ENCODE peak calls at places on chromosomes 1 and 21, in seven cellular contexts. H is progenitor cell of endocrine pancreas; W is mammary epithelial cell; U is left cardiac atrium; L is coronary artery; C is WTC11; Y is stimulated activated CD4-positive, alpha-beta T cell treated with anti-CD3 and anti-CD28 coated beads, Interleukin-4, amount 100 ng/mL, for 4 hours. S is an unnamed sample.

GRCh38 chr1:109490029-109490933 is 3.6 kb upstream of the CYB561D1 start:
- DNase-seq in H (peak), W (peak), U (peak), L (no peak), C (peak), Y (peak), S (peak)

GRCh38 chr1:112544753-112545152 is 36.0 kb downstream of the WNT2B start:
- DNase-seq in H (no peak), W (peak), U (no peak), L (no peak), C (no peak), Y (no peak), S (no peak)

GRCh38 chr21:31142600-31142999 is 104.3 kb upstream of the KRTAP19-8 start:
- DNase-seq in H (no peak), W (no peak), U (no peak), L (no peak), C (no peak), Y (peak), S (no peak)

GRCh38 chr1:2548068-2548589 is 8.0 kb upstream of the TNFRSF14 start:
- DNase-seq in H (peak), W (peak), U (peak), L (peak), C (peak), Y (peak), S (peak)

GRCh38 chr1:25669781-25670567 is 53.4 kb downstream of the MAN1C1 start:
- DNase-seq in H (no peak), W (no peak), U (no peak), L (no peak), C (no peak), Y (no peak), S (no peak)

GRCh38 chr1:9212735-9213134 is 21.8 kb upstream of the H6PD start:
- DNase-seq in H (no peak), W (no peak), U (no peak), L (no peak), C (no peak), Y (no peak), S (no peak)

GRCh38 chr1:206757524-206758266 is 12.9 kb upstream of the IL19 start:
- DNase-seq in H (no peak), W (no peak), U (no peak), L (no peak), C (no peak), Y (peak), S (no peak)

GRCh38 chr1:109089242-109090015 is 1.1 kb upstream of the TMEM167B start:
- DNase-seq in H (no peak), W (peak), U (peak), L (no peak), C (no peak), Y (no peak), S (peak)

GRCh38 chr1:226119169-226119568 is 56.7 kb downstream of the H3-3A start:
- DNase-seq in H (no peak), W (no peak), U (no peak), L (no peak), C (no peak), Y (no peak), S (no peak)

GRCh38 chr1:41578712-41579335 is 94.3 kb upstream of the EDN2 start:
- DNase-seq in H (no peak), W (no peak), U (no peak), L (no peak), C (peak), Y (no peak), S (no peak)

GRCh38 chr1:173429517-173430477 is 47.3 kb upstream of the PRDX6 start:
- DNase-seq in H (peak), W (peak), U (peak), L (peak), C (peak), Y (peak), S (peak)

GRCh38 chr1:100631015-100631521 is 88.5 kb upstream of the VCAM1 start:
- DNase-seq in H (no peak), W (peak), U (no peak), L (no peak), C (no peak), Y (no peak), S (no peak)

GRCh38 chr1:12052008-12052573 is 11.0 kb upstream of the TNFRSF8 start:
- DNase-seq in H (no peak), W (peak), U (peak), L (peak), C (no peak), Y (no peak), S (peak)

GRCh38 chr21:37071561-37072238 is 1.2 kb downstream of the PIGP start:
- DNase-seq in H (no peak), W (peak), U (peak), L (peak), C (no peak), Y (no peak), S (peak)

GRCh38 chr1:83693409-83694126 is 305.4 kb downstream of the TTLL7 start:
- DNase-seq in H (no peak), W (no peak), U (no peak), L (no peak), C (no peak), Y (no peak), S (no peak)

GRCh38 chr1:223041481-223041880 is 101.6 kb downstream of the TLR5 start:
- DNase-seq in H (no peak), W (no peak), U (no peak), L (no peak), C (no peak), Y (no peak), S (no peak)

GRCh38 chr1:168112673-168113305 is 23.9 kb downstream of the GPR161 start:
- DNase-seq in H (no peak), W (peak), U (no peak), L (peak), C (no peak), Y (peak), S (peak)

GRCh38 chr1:152179566-152179965 is 20.5 kb upstream of the RPTN start:
- DNase-seq in H (no peak), W (no peak), U (no peak), L (no peak), C (no peak), Y (no peak), S (no peak)

GRCh38 chr1:172843444-172843843 is 184.5 kb downstream of the FASLG start:
- DNase-seq in H (no peak), W (no peak), U (no peak), L (no peak), C (no peak), Y (no peak), S (no peak)

GRCh38 chr1:1616045-1616821 is 933 bp downstream of the MIB2 start:
- DNase-seq in H (no peak), W (peak), U (peak), L (no peak), C (peak), Y (no peak), S (peak)

GRCh38 chr1:194361374-194362131 is 1175.1 kb upstream of the B3GALT2 start:
- DNase-seq in H (no peak), W (no peak), U (no peak), L (no peak), C (no peak), Y (no peak), S (no peak)

GRCh38 chr1:53305650-53306049 is 22.2 kb downstream of the LRP8 start:
- DNase-seq in H (no peak), W (no peak), U (no peak), L (no peak), C (no peak), Y (no peak), S (no peak)

GRCh38 chr1:57424231-57425027 is 569 bp upstream of the DAB1 start:
- DNase-seq in H (peak), W (no peak), U (peak), L (no peak), C (peak), Y (no peak), S (peak)

GRCh38 chr1:27949027-27949426 is 10.7 kb upstream of the XKR8 start:
- DNase-seq in H (no peak), W (no peak), U (no peak), L (no peak), C (no peak), Y (no peak), S (no peak)

GRCh38 chr1:193229136-193229535 is 42.7 kb upstream of the B3GALT2 start:
- DNase-seq in H (no peak), W (peak), U (no peak), L (no peak), C (no peak), Y (no peak), S (no peak)

GRCh38 chr1:234765672-234766071 is 155.7 kb upstream of the IRF2BP2 start:
- DNase-seq in H (no peak), W (no peak), U (no peak), L (no peak), C (no peak), Y (no peak), S (no peak)

GRCh38 chr1:236168716-236169429 is 26.5 kb downstream of the GPR137B start:
- DNase-seq in H (no peak), W (no peak), U (peak), L (no peak), C (peak), Y (no peak), S (peak)

GRCh38 chr1:228986093-228986904 is 251.0 kb downstream of the RHOU start:
- DNase-seq in H (no peak), W (no peak), U (peak), L (peak), C (no peak), Y (no peak), S (peak)

GRCh38 chr1:21775985-21776562 is 6.9 kb downstream of the USP48 start:
- DNase-seq in H (no peak), W (no peak), U (no peak), L (no peak), C (no peak), Y (no peak), S (no peak)

GRCh38 chr1:58287894-58288623 is 258.5 kb downstream of the OMA1 start:
- DNase-seq in H (no peak), W (no peak), U (no peak), L (no peak), C (no peak), Y (no peak), S (no peak)

GRCh38 chr21:38244885-38245869 is 11.6 kb upstream of the KCNJ15 start:
- DNase-seq in H (no peak), W (peak), U (no peak), L (no peak), C (no peak), Y (peak), S (no peak)

GRCh38 chr1:62334434-62334833 is 15.2 kb upstream of the KANK4 start:
- DNase-seq in H (no peak), W (no peak), U (no peak), L (no peak), C (no peak), Y (no peak), S (no peak)

GRCh38 chr1:224497714-224498573 is 63.3 kb upstream of the WDR26 start:
- DNase-seq in H (no peak), W (peak), U (peak), L (no peak), C (peak), Y (peak), S (no peak)

GRCh38 chr1:117167402-117167801 is 43.3 kb downstream of the VTCN1 start:
- DNase-seq in H (no peak), W (peak), U (no peak), L (no peak), C (no peak), Y (no peak), S (no peak)

GRCh38 chr1:63601912-63602311 is 8.7 kb downstream of the PGM1 start:
- DNase-seq in H (no peak), W (no peak), U (no peak), L (no peak), C (no peak), Y (no peak), S (no peak)

GRCh38 chr1:64242895-64243756 is 39.7 kb downstream of the UBE2U start:
- DNase-seq in H (no peak), W (peak), U (no peak), L (no peak), C (no peak), Y (no peak), S (no peak)

GRCh38 chr1:4215391-4215790 is 315.3 kb upstream of the C1orf174 start:
- DNase-seq in H (no peak), W (no peak), U (no peak), L (no peak), C (no peak), Y (no peak), S (no peak)

S was measured in left ventricle myocardium superior.